ENCODE peak calls at places on chromosomes 12 and 14, in ten cellular contexts. D is GM23338, J is prostate gland, B is suprapubic skin, I is GM12892, E is stomach, Q is HepG2, K is transverse colon, F is endothelial cell of umbilical vein, X is SK-N-SH. T is an unnamed sample.

GRCh38 chr12:1503281-1503711 is 91.1 kb downstream of the FBXL14 start:
- DNase-seq in D (no peak), J (no peak), B (no peak), I (no peak), E (no peak), Q (no peak), K (no peak), F (no peak), X (no peak), T (no peak)

GRCh38 chr14:37140176-37140575 is 32.2 kb downstream of the SLC25A21 start:
- DNase-seq in D (no peak), J (no peak), B (no peak), I (no peak), E (no peak), Q (no peak), K (no peak), F (no peak), X (no peak), T (no peak)

GRCh38 chr14:27015046-27015445 is 417.2 kb upstream of the NOVA1 start:
- DNase-seq in D (no peak), J (no peak), B (no peak), I (no peak), E (no peak), Q (no peak), K (no peak), F (no peak), X (no peak), T (no peak)

GRCh38 chr12:115979351-115979750 is 298.1 kb downstream of the MED13L start:
- DNase-seq in D (no peak), J (no peak), B (no peak), I (no peak), E (no peak), Q (no peak), K (no peak), F (no peak), X (no peak), T (no peak)

GRCh38 chr14:55572578-55572977 is 7.4 kb upstream of the KTN1 start:
- DNase-seq in D (no peak), J (no peak), B (no peak), I (no peak), E (peak), Q (peak), K (no peak), F (peak), X (peak), T (no peak)

GRCh38 chr12:96189781-96190180 is 4.4 kb upstream of the ELK3 start:
- DNase-seq in D (no peak), J (no peak), B (no peak), I (no peak), E (no peak), Q (no peak), K (no peak), F (no peak), X (no peak), T (no peak)

GRCh38 chr12:90652280-90652679 is 302.7 kb downstream of the CCER1 start:
- DNase-seq in D (peak), J (no peak), B (no peak), I (no peak), E (no peak), Q (no peak), K (no peak), F (no peak), X (no peak), T (no peak)

GRCh38 chr12:685388-685787 is 22.1 kb upstream of the NINJ2 start:
- DNase-seq in D (no peak), J (no peak), B (no peak), I (no peak), E (no peak), Q (no peak), K (peak), F (peak), X (no peak), T (no peak)

GRCh38 chr14:37678916-37679315 is 83.5 kb downstream of the TTC6 start:
- DNase-seq in D (no peak), J (no peak), B (no peak), I (no peak), E (no peak), Q (peak), K (no peak), F (no peak), X (no peak), T (no peak)

GRCh38 chr14:95318870-95319311 is 817 bp downstream of the CLMN start:
- DNase-seq in D (peak), J (no peak), B (no peak), I (no peak), E (no peak), Q (no peak), K (no peak), F (no peak), X (no peak), T (no peak)

GRCh38 chr12:77601069-77601468 is 229.6 kb upstream of the NAV3 start:
- DNase-seq in D (no peak), J (no peak), B (no peak), I (no peak), E (no peak), Q (no peak), K (no peak), F (no peak), X (no peak), T (no peak)

GRCh38 chr14:91858536-91859275 is 8.6 kb downstream of the TC2N start:
- DNase-seq in D (peak), J (no peak), B (no peak), I (no peak), E (no peak), Q (peak), K (no peak), F (peak), X (no peak), T (no peak)

GRCh38 chr14:103522028-103522581 is 525 bp downstream of the CKB start:
- DNase-seq in D (peak), J (no peak), B (peak), I (no peak), E (no peak), Q (no peak), K (no peak), F (no peak), X (peak), T (peak)

GRCh38 chr12:87200289-87200979 is 828.8 kb downstream of the C12orf50 start:
- DNase-seq in D (no peak), J (peak), B (no peak), I (no peak), E (no peak), Q (no peak), K (no peak), F (no peak), X (no peak), T (no peak)

GRCh38 chr12:122724641-122725243 is 5.9 kb downstream of the HCAR1 start:
- DNase-seq in D (no peak), J (no peak), B (no peak), I (no peak), E (no peak), Q (no peak), K (no peak), F (no peak), X (no peak), T (no peak)

GRCh38 chr14:32826404-32827082 is 112.1 kb upstream of the NPAS3 start:
- DNase-seq in D (peak), J (no peak), B (no peak), I (no peak), E (no peak), Q (no peak), K (no peak), F (no peak), X (peak), T (no peak)

GRCh38 chr14:71739273-71739990 is 192.8 kb upstream of the RGS6 start:
- DNase-seq in D (peak), J (no peak), B (no peak), I (no peak), E (no peak), Q (peak), K (peak), F (peak), X (peak), T (no peak)

GRCh38 chr12:80620281-80620680 is 87.2 kb upstream of the MYF6 start:
- DNase-seq in D (no peak), J (no peak), B (no peak), I (no peak), E (no peak), Q (no peak), K (no peak), F (no peak), X (no peak), T (no peak)

GRCh38 chr14:89138846-89139245 is 278.2 kb downstream of the FOXN3 start:
- DNase-seq in D (no peak), J (no peak), B (no peak), I (no peak), E (no peak), Q (no peak), K (no peak), F (no peak), X (no peak), T (no peak)

GRCh38 chr14:34623506-34623905 is 6.4 kb downstream of the SNX6 start:
- DNase-seq in D (no peak), J (no peak), B (no peak), I (no peak), E (no peak), Q (no peak), K (no peak), F (peak), X (no peak), T (no peak)

GRCh38 chr14:74190910-74191575 is 48.2 kb upstream of the VSX2 start:
- DNase-seq in D (no peak), J (no peak), B (no peak), I (no peak), E (no peak), Q (no peak), K (no peak), F (no peak), X (no peak), T (no peak)

GRCh38 chr12:39103552-39104165 is 198.3 kb upstream of the CPNE8 start:
- DNase-seq in D (peak), J (peak), B (no peak), I (peak), E (no peak), Q (peak), K (no peak), F (peak), X (peak), T (no peak)

GRCh38 chr14:73237786-73238261 is 518 bp downstream of the PAPLN start:
- DNase-seq in D (peak), J (no peak), B (no peak), I (no peak), E (no peak), Q (no peak), K (no peak), F (no peak), X (peak), T (peak)

GRCh38 chr14:36281309-36281708 is 39.1 kb downstream of the MBIP start:
- DNase-seq in D (peak), J (no peak), B (no peak), I (no peak), E (no peak), Q (peak), K (no peak), F (no peak), X (no peak), T (no peak)

GRCh38 chr14:56798447-56799326 is 11.6 kb downstream of the OTX2 start:
- DNase-seq in D (peak), J (no peak), B (no peak), I (no peak), E (no peak), Q (no peak), K (no peak), F (no peak), X (no peak), T (no peak)

GRCh38 chr12:65663097-65663496 is 161.2 kb upstream of the HMGA2 start:
- DNase-seq in D (no peak), J (no peak), B (no peak), I (no peak), E (no peak), Q (no peak), K (no peak), F (no peak), X (no peak), T (no peak)

GRCh38 chr12:128930591-128930990 is 77.3 kb downstream of the GLT1D1 start:
- DNase-seq in D (no peak), J (no peak), B (no peak), I (no peak), E (no peak), Q (no peak), K (no peak), F (no peak), X (no peak), T (no peak)

GRCh38 chr12:121796855-121797751 is 3.6 kb upstream of the RHOF start:
- DNase-seq in D (peak), J (peak), B (peak), I (no peak), E (peak), Q (peak), K (peak), F (peak), X (peak), T (peak)

GRCh38 chr14:85461432-85462133 is 68.4 kb upstream of the FLRT2 start:
- DNase-seq in D (no peak), J (no peak), B (no peak), I (no peak), E (no peak), Q (no peak), K (no peak), F (peak), X (no peak), T (no peak)

GRCh38 chr14:54564799-54565235 is 2.1 kb upstream of the SAMD4A start:
- DNase-seq in D (no peak), J (no peak), B (no peak), I (no peak), E (no peak), Q (peak), K (no peak), F (peak), X (no peak), T (peak)

GRCh38 chr12:12720637-12721250 is 3.6 kb downstream of the CDKN1B start:
- DNase-seq in D (no peak), J (no peak), B (no peak), I (no peak), E (no peak), Q (no peak), K (no peak), F (peak), X (no peak), T (no peak)

GRCh38 chr14:75513911-75514672 is 8.2 kb upstream of the BATF start:
- DNase-seq in D (peak), J (no peak), B (no peak), I (no peak), E (no peak), Q (no peak), K (no peak), F (no peak), X (no peak), T (no peak)

GRCh38 chr12:52280796-52281560 is 6.5 kb downstream of the KRT86 start:
- DNase-seq in D (no peak), J (peak), B (peak), I (no peak), E (peak), Q (peak), K (peak), F (no peak), X (no peak), T (peak)

GRCh38 chr14:79837699-79838098 is 373.6 kb downstream of the DIO2 start:
- DNase-seq in D (no peak), J (no peak), B (no peak), I (no peak), E (no peak), Q (no peak), K (no peak), F (no peak), X (no peak), T (no peak)

GRCh38 chr14:99230271-99231141 is 41.5 kb downstream of the BCL11B start:
- DNase-seq in D (peak), J (peak), B (no peak), I (no peak), E (no peak), Q (no peak), K (peak), F (no peak), X (no peak), T (no peak)

GRCh38 chr12:52212701-52213540 is 20.1 kb upstream of the KRT7 start:
- DNase-seq in D (no peak), J (no peak), B (peak), I (no peak), E (no peak), Q (no peak), K (no peak), F (no peak), X (no peak), T (peak)

GRCh38 chr12:100461330-100461973 is 12.2 kb upstream of the NR1H4 start:
- DNase-seq in D (no peak), J (no peak), B (no peak), I (no peak), E (no peak), Q (no peak), K (no peak), F (no peak), X (no peak), T (no peak)
- TF ChIP-seq POLR2AphosphoS5 in D (no peak), J (no peak), B (no peak), I (no peak), E (no peak), Q (no peak), K (no peak), F (no peak), X (no peak), T (no peak)

DNA sequence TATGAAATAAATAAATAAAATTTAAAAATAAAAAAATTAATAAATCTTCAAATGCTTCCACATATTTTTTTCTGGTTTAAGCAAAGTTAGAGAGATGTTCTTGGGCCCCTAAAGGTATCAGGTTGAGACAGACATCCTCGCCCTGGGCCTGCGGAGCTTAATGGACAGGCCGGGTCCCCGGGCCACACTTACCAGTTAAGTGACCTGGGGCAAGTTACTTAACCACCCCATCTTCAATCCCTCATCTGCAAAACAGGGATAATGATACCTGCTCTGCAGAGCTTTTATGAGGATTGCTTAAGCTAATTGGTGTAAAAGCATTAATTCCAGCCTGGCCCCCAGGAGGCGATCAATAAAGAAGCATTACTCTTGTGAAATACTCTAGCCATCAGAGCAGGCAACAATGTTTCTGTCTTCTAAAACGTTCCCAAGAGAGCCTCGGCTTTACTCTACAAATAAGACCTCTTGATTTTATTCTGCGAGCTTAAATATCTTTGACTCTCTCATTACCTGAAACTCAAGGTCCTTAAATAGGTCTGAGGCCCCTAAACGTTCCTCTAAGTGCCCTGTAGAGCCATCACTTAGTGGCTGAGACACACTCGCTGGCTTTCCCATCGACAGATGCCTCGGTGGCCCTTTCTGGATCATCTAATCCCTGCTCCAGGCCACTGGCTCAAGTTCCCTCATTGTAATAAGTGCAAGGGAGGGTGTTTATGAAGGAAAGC is 81.1 kb upstream of the DIO3 start:
- DNase-seq in D (no peak), J (no peak), B (peak), I (no peak), E (peak), Q (no peak), K (no peak), F (no peak), X (no peak), T (peak)
- TF ChIP-seq POLR2AphosphoS5 in D (no peak), J (no peak), B (no peak), I (no peak), E (no peak), Q (no peak), K (no peak), F (no peak), X (no peak), T (no peak)

DNA sequence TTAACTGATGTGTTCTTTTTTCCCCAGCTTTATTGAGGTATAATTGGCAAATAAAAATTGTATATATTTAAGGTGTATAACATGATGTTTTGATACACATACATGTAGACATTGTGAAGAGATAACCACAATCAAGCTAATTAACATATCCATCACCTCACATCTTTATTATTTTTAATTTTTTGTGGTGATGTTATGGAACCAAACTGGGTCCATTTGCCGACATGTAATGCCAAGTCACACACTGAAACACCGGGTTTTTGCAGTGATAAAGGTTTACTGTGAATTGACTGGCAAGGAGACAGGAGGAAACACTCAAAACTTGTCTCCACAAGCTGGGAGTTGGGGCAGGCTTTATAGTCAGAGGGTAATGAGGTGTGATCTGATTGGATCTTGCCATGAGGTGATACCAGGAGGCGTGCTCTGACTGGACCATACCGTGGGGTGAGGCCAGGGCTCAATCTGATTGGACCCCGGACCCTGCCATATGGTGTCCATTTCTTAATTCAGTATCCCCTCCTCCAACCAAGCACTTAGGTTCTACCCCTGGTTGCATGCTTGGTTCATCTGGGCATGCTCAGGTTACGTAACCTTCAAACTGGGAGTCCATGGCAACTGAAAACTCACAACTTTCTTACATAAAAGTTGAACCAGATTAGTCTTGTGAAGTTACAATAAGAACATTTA is 11.8 kb upstream of the WSCD2 start:
- DNase-seq in D (peak), J (no peak), B (no peak), I (no peak), E (no peak), Q (no peak), K (no peak), F (no peak), X (no peak), T (no peak)
- TF ChIP-seq POLR2AphosphoS5 in D (no peak), J (no peak), B (no peak), I (no peak), E (no peak), Q (no peak), K (no peak), F (no peak), X (no peak), T (no peak)

GRCh38 chr12:40107098-40107802 is 1.4 kb upstream of the SLC2A13 start:
- DNase-seq in D (peak), J (peak), B (peak), I (peak), E (peak), Q (peak), K (peak), F (peak), X (peak), T (peak)
- TF ChIP-seq POLR2AphosphoS5 in D (no peak), J (peak), B (no peak), I (no peak), E (peak), Q (no peak), K (no peak), F (no peak), X (no peak), T (peak)